ENCODE peak calls at places on chromosome 18, in seven cellular contexts. G, H, V, M, B, Z and J are unnamed samples.

GRCh38 chr18:3060667-3061580 is 48.0 kb upstream of the LPIN2 start:
- DNase-seq in H (no peak), B (no peak), M (no peak), Z (no peak), G (no peak), V (no peak), J (no peak)

GRCh38 chr18:2534906-2535305 is 36.4 kb downstream of the METTL4 start:
- DNase-seq in G (no peak), V (no peak), H (no peak), Z (no peak), B (no peak), M (no peak), J (no peak)

GRCh38 chr18:74457743-74458465 is 796 bp upstream of the DIPK1C start:
- DNase-seq in Z (peak; percentile 74), V (no peak), G (no peak), M (no peak), B (no peak), H (no peak), J (peak; percentile 75)

GRCh38 chr18:63314991-63315662 is 4.4 kb downstream of the BCL2 start:
- DNase-seq in B (no peak), Z (no peak), H (no peak), G (no peak), V (no peak), M (no peak), J (no peak)

GRCh38 chr18:25349926-25350560 is 1.9 kb downstream of the ZNF521 start:
- DNase-seq in H (no peak), B (peak; percentile 70), M (peak; percentile 12), Z (peak; percentile 42), V (no peak), G (peak; percentile 31), J (no peak)

GRCh38 chr18:56921888-56922480 is 224.9 kb upstream of the BOD1L2 start:
- DNase-seq in B (no peak), V (no peak), Z (no peak), M (no peak), G (no peak), H (no peak), J (no peak)

GRCh38 chr18:1965541-1965940 is 605.8 kb downstream of the METTL4 start:
- DNase-seq in Z (no peak), H (no peak), M (no peak), B (no peak), V (no peak), G (no peak), J (no peak)

GRCh38 chr18:67776929-67777328 is 260.4 kb upstream of the DSEL start:
- DNase-seq in M (no peak), Z (no peak), B (no peak), H (no peak), G (peak; percentile 13), V (no peak), J (no peak)

GRCh38 chr18:36295880-36296301 is 1.6 kb upstream of the FHOD3 start:
- DNase-seq in V (no peak), M (no peak), G (no peak), H (no peak), B (no peak), Z (no peak), J (no peak)

GRCh38 chr18:54742654-54743053 is 85.6 kb upstream of the RAB27B start:
- DNase-seq in Z (peak; percentile 51), M (peak; percentile 41), V (no peak), H (no peak), G (peak; percentile 33), B (peak; percentile 70), J (no peak)

GRCh38 chr18:23871410-23871809 is 143.1 kb upstream of the TTC39C start:
- DNase-seq in M (no peak), B (no peak), H (no peak), V (peak; percentile 60), Z (peak; percentile 29), G (peak; percentile 40), J (no peak)

GRCh38 chr18:73785276-73785675 is 362.4 kb downstream of the FBXO15 start:
- DNase-seq in Z (no peak), B (no peak), V (no peak), G (no peak), M (no peak), H (no peak), J (no peak)

GRCh38 chr18:13437801-13438506 is 219.4 kb downstream of the LDLRAD4 start:
- DNase-seq in H (no peak), V (peak; percentile 32), B (no peak), Z (no peak), M (no peak), G (no peak), J (no peak)

GRCh38 chr18:35570182-35570581 is 11.4 kb upstream of the GALNT1 start:
- DNase-seq in H (no peak), B (no peak), G (no peak), V (no peak), Z (no peak), M (no peak), J (no peak)

GRCh38 chr18:76491436-76491800 is 3.6 kb downstream of the ZNF516 start:
- DNase-seq in Z (peak; percentile 81), G (peak; percentile 91), V (peak; percentile 55), B (peak; percentile 81), M (peak; percentile 79), H (no peak), J (no peak)

GRCh38 chr18:12904012-12904516 is 20.0 kb upstream of the PTPN2 start:
- DNase-seq in M (no peak), G (no peak), V (no peak), B (no peak), Z (peak; percentile 35), H (no peak), J (no peak)

GRCh38 chr18:13223341-13224148 is 5.0 kb downstream of the LDLRAD4 start:
- DNase-seq in M (no peak), V (no peak), B (no peak), H (no peak), G (no peak), Z (peak; percentile 53), J (no peak)

GRCh38 chr18:30903566-30903965 is 139.0 kb downstream of the DSC3 start:
- DNase-seq in B (no peak), H (no peak), Z (no peak), G (peak; percentile 47), M (no peak), V (no peak), J (no peak)

GRCh38 chr18:25247725-25248124 is 104.2 kb downstream of the ZNF521 start:
- DNase-seq in H (no peak), V (no peak), B (no peak), M (no peak), G (no peak), Z (no peak), J (no peak)

GRCh38 chr18:2856499-2856898 is 9.7 kb downstream of the EMILIN2 start:
- DNase-seq in G (no peak), Z (no peak), H (no peak), M (no peak), B (no peak), V (no peak), J (no peak)

DNA sequence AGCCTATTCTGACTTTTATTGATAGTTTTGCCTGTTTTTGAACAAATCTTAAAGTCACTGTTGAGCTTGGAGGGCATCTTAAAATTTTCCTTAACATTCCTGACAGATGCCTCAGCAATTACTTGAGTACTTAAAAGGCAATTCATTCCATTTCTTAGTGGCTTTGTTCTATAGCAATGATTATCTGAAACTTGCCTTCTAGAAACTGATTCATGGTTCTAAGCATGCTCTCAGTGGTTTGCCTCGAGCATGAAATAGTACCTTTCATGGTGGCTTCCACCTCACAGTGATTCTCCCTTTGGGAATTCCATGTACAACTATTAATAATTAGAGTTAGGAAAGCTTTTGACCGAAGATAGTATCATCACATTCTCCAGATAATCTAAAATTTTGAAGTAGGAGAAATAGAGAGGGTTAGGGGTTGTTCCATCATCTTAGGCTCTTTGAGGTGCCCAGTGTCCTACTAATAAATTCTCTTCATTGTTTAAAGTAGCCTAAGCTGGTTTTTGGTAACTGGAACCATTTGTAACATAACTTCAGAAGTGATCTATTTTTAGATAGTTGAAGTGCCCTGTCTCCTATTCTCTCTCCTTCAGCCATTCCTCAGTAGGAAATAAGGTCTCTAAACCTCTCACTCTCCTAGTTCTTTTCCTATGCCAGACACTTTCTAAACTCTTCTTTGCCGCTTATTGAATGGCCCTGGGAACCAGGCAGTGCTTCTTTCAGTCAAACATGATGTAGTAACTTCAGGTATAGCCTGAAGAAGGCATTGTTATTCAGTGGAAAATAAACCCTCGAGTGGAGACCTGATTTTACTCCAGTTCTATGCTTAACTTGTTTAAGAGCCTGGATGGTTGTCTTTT is 156.1 kb downstream of the HAUS1 start:
- DNase-seq in V (no peak), M (no peak), G (no peak), Z (no peak), B (no peak), H (no peak), J (no peak)
- H3K27ac ChIP-seq in V (no peak overlapping the region), M (no peak overlapping the region), G (no peak overlapping the region), Z (peak overlapping the region; percentile 71), B (no peak overlapping the region), H (no peak overlapping the region), J (no peak overlapping the region)

DNA sequence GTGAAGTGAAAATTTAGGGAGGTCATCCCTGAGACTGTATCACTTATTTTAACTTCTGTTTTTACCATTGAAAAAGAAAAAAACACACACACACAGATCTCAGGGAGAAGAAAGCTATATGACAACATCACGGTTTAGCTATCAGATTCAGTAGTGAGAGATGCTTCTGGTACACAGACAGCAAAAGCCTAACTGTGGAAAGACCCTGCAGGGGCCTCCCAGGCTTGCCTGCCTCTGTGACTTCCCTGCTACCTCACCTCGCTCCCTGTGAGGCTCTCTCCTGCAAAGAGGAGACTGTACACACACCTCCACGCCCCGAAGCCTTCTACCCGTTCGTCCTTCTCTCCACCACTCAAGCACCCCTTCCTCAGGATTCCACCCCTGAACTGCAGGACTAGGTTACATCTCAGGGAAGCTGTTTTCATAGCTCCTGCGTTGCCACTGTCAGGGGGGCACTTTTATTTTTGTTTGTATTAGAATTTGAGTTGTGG is 86.3 kb downstream of the EPB41L3 start:
- DNase-seq in Z (no peak), B (no peak), G (no peak), H (no peak), V (no peak), M (no peak), J (no peak)
- H3K27ac ChIP-seq in Z (no peak overlapping the region), B (no peak overlapping the region), G (peak overlapping the region; percentile 10), H (no peak overlapping the region), V (no peak overlapping the region), M (no peak overlapping the region), J (no peak overlapping the region)

GRCh38 chr18:10950876-10951630 is 198.3 kb downstream of the PIEZO2 start:
- DNase-seq in G (no peak), M (peak; percentile 42), Z (no peak), V (no peak), B (no peak), H (no peak), J (no peak)

GRCh38 chr18:10949655-10950054 is 199.7 kb downstream of the PIEZO2 start:
- DNase-seq in H (no peak), M (no peak), Z (no peak), B (no peak), V (no peak), G (no peak), J (no peak)

GRCh38 chr18:10951631-10952544 is 197.5 kb downstream of the PIEZO2 start:
- DNase-seq in M (no peak), V (no peak), H (no peak), G (no peak), B (no peak), Z (no peak), J (no peak)

GRCh38 chr18:10950080-10950875 is 199.1 kb downstream of the PIEZO2 start:
- DNase-seq in H (no peak), M (no peak), B (no peak), V (no peak), Z (no peak), G (no peak), J (no peak)

GRCh38 chr18:10953672-10954071 is 195.7 kb downstream of the PIEZO2 start:
- DNase-seq in H (no peak), G (no peak), V (no peak), Z (no peak), B (no peak), M (no peak), J (no peak)
- H3K27ac ChIP-seq in H (no peak overlapping the region), G (no peak overlapping the region), V (no peak overlapping the region), Z (no peak overlapping the region), B (no peak overlapping the region), M (no peak overlapping the region), J (no peak overlapping the region)

GRCh38 chr18:58845913-58846312 is 18.8 kb upstream of the ZNF532 start:
- DNase-seq in M (no peak), G (no peak), H (no peak), V (no peak), B (no peak), Z (no peak), J (no peak)
- H3K27ac ChIP-seq in M (no peak overlapping the region), G (no peak overlapping the region), H (no peak overlapping the region), V (no peak overlapping the region), B (no peak overlapping the region), Z (peak overlapping the region; percentile 12), J (no peak overlapping the region)